ENCODE peak calls at places on chromosomes 5 and 9, in ten cellular contexts. T is sciatic nerve; A is COLO829; G is effector memory CD8-positive, alpha-beta T cell; V is iPS-NIHi11; N is C1 segment of cervical spinal cord; X is NCI-H226; M is stimulated activated CD8-positive, alpha-beta memory T cell treated with anti-CD3 and anti-CD28 coated beads, Interleukin-4, amount 100 ng/mL, for 1 hour; E is dermis microvascular lymphatic vessel endothelial cell; H is IMR-90. D is an unnamed sample.

GRCh38 chr9:122453677-122454135 is 24.0 kb downstream of the OR1J1 start:
- DNase-seq in A (no peak), E (peak), V (no peak), G (no peak), M (no peak), X (no peak), H (peak), T (no peak), N (no peak), D (no peak)

GRCh38 chr5:137115152-137115551 is 384.0 kb downstream of the SPOCK1 start:
- DNase-seq in A (no peak), M (no peak), T (no peak), N (no peak), H (no peak), V (no peak), G (no peak), E (peak), X (no peak), D (no peak)

GRCh38 chr5:141039061-141039460 is 12.1 kb upstream of the PCDHB1 start:
- DNase-seq in A (no peak), E (no peak), N (no peak), X (no peak), T (no peak), M (no peak), H (no peak), G (no peak), V (no peak), D (no peak)

GRCh38 chr9:1050125-1050895 is at the start of gene DMRT2:
- DNase-seq in N (peak), G (no peak), M (no peak), H (peak), E (peak), V (peak), A (peak), T (peak), X (no peak), D (peak)

GRCh38 chr5:6158974-6159863 is 219.1 kb downstream of the MED10 start:
- DNase-seq in T (no peak), M (no peak), E (no peak), G (no peak), X (peak), N (no peak), V (no peak), H (peak), A (no peak), D (no peak)

GRCh38 chr5:180382926-180383325 is 29.8 kb upstream of the GFPT2 start:
- DNase-seq in E (no peak), N (no peak), T (no peak), A (no peak), G (no peak), X (no peak), H (no peak), M (no peak), V (no peak), D (no peak)

GRCh38 chr5:174501461-174502069 is 222.8 kb upstream of the MSX2 start:
- DNase-seq in V (no peak), T (no peak), X (no peak), H (peak), G (no peak), N (no peak), M (no peak), E (peak), A (no peak), D (no peak)

GRCh38 chr5:131260895-131261294 is 3.0 kb upstream of the CDC42SE2 start:
- DNase-seq in A (no peak), H (no peak), T (no peak), X (no peak), V (no peak), N (no peak), E (no peak), G (no peak), M (no peak), D (no peak)

GRCh38 chr5:76733049-76733417 is 17.1 kb downstream of the F2R start:
- DNase-seq in X (no peak), E (no peak), H (no peak), A (no peak), G (peak), T (no peak), N (no peak), V (no peak), M (no peak), D (no peak)

GRCh38 chr5:126516133-126516532 is 78.9 kb downstream of the ALDH7A1 start:
- DNase-seq in M (no peak), T (no peak), X (peak), G (no peak), N (no peak), V (no peak), H (peak), A (peak), E (no peak), D (no peak)

GRCh38 chr9:25876248-25876647 is 198.0 kb upstream of the TUSC1 start:
- DNase-seq in T (no peak), X (no peak), H (no peak), A (no peak), G (no peak), M (no peak), V (no peak), E (no peak), N (no peak), D (no peak)

GRCh38 chr5:33969572-33970452 is 14.7 kb downstream of the SLC45A2 start:
- DNase-seq in X (peak), N (no peak), A (no peak), T (no peak), H (peak), V (peak), G (no peak), M (no peak), E (peak), D (peak)

GRCh38 chr9:133998915-133999580 is 6.9 kb upstream of the VAV2 start:
- DNase-seq in V (no peak), N (no peak), X (peak), H (peak), E (no peak), G (no peak), T (no peak), A (no peak), M (no peak), D (no peak)

GRCh38 chr9:93984860-93985259 is 29.7 kb upstream of the BARX1 start:
- DNase-seq in A (no peak), N (no peak), X (no peak), M (no peak), G (no peak), V (no peak), H (no peak), T (no peak), E (no peak), D (no peak)

GRCh38 chr5:1435369-1435768 is 9.9 kb downstream of the SLC6A3 start:
- DNase-seq in A (no peak), T (no peak), N (no peak), G (no peak), X (no peak), H (no peak), M (no peak), E (no peak), V (no peak), D (no peak)

GRCh38 chr5:158648631-158649030 is 451.1 kb downstream of the EBF1 start:
- DNase-seq in T (no peak), M (no peak), H (no peak), G (no peak), V (no peak), A (no peak), N (no peak), X (peak), E (no peak), D (no peak)

GRCh38 chr5:1294839-1295649 is at the start of gene TERT:
- DNase-seq in M (no peak), X (no peak), T (peak), N (no peak), A (no peak), E (no peak), G (no peak), H (no peak), V (peak), D (peak)

GRCh38 chr5:74042559-74043357 is 416.8 kb downstream of the ARHGEF28 start:
- DNase-seq in M (no peak), N (no peak), T (no peak), G (no peak), E (no peak), V (no peak), X (peak), A (no peak), H (peak), D (no peak)

GRCh38 chr9:135562235-135562745 is 734 bp downstream of the PAEP start:
- DNase-seq in H (no peak), M (no peak), G (no peak), E (no peak), A (no peak), V (no peak), X (no peak), T (no peak), N (no peak), D (no peak)

GRCh38 chr9:124323904-124324303 is 66.2 kb downstream of the NEK6 start:
- DNase-seq in T (no peak), H (no peak), V (no peak), G (no peak), X (no peak), M (no peak), N (no peak), A (no peak), E (no peak), D (no peak)

GRCh38 chr9:98551511-98552286 is 157.0 kb downstream of the GABBR2 start:
- DNase-seq in E (no peak), N (no peak), A (no peak), V (no peak), M (no peak), G (no peak), X (peak), T (no peak), H (peak), D (no peak)

GRCh38 chr5:33209252-33209651 is 231.5 kb upstream of the TARS1 start:
- DNase-seq in E (no peak), M (no peak), V (no peak), H (no peak), A (no peak), N (no peak), X (no peak), T (no peak), G (no peak), D (no peak)